ENCODE peak calls at places on chromosome 7, in eight cellular contexts. S is adrenal gland, E is SK-N-SH, Y is psoas muscle, F is bronchial epithelial cell, M is thoracic aorta, V is uterus, X is DND-41. Q is an unnamed sample. For H3K36me3, the result is how much of the 10 kb centered on the place peaks cover.

GRCh38 chr7:5296015-5296621 is 13.4 kb downstream of the SLC29A4 start:
- DNase-seq in S (no peak), E (no peak), Y (no peak), F (no peak), M (no peak), V (no peak), X (no peak), Q (no peak)

GRCh38 chr7:66505531-66506451 is 122.9 kb upstream of the KCTD7 start:
- DNase-seq in S (no peak), E (no peak), Y (no peak), F (no peak), M (no peak), V (no peak), X (no peak), Q (no peak)

GRCh38 chr7:158042156-158042880 is 545.3 kb downstream of the PTPRN2 start:
- DNase-seq in S (no peak), E (no peak), Y (no peak), F (no peak), M (no peak), V (no peak), X (no peak), Q (no peak)

GRCh38 chr7:12067156-12067831 is 143.8 kb upstream of the TMEM106B start:
- DNase-seq in S (peak), E (peak), Y (no peak), F (peak), M (no peak), V (peak), X (peak), Q (peak)

GRCh38 chr7:66859339-66859738 is 61.7 kb upstream of the TMEM248 start:
- DNase-seq in S (no peak), E (no peak), Y (no peak), F (no peak), M (no peak), V (no peak), X (no peak), Q (no peak)

GRCh38 chr7:12827219-12827821 is 139.9 kb downstream of the ARL4A start:
- DNase-seq in S (no peak), E (no peak), Y (no peak), F (peak), M (no peak), V (no peak), X (no peak), Q (no peak)

GRCh38 chr7:110322796-110323195 is 768.1 kb upstream of the LRRN3 start:
- DNase-seq in S (no peak), E (no peak), Y (no peak), F (no peak), M (no peak), V (no peak), X (no peak), Q (no peak)

GRCh38 chr7:20735346-20736065 is 51.2 kb downstream of the SP8 start:
- DNase-seq in S (no peak), E (no peak), Y (no peak), F (no peak), M (no peak), V (no peak), X (no peak), Q (no peak)

GRCh38 chr7:17183630-17184328 is 114.7 kb upstream of the AHR start:
- DNase-seq in S (no peak), E (no peak), Y (no peak), F (no peak), M (no peak), V (no peak), X (no peak), Q (no peak)

GRCh38 chr7:131302876-131303707 is 24.6 kb upstream of the MKLN1 start:
- DNase-seq in S (no peak), E (no peak), Y (no peak), F (peak), M (no peak), V (no peak), X (no peak), Q (no peak)

GRCh38 chr7:140656548-140657515 is 15.9 kb upstream of the ADCK2 start:
- DNase-seq in S (peak), E (no peak), Y (no peak), F (peak), M (no peak), V (peak), X (peak), Q (peak)

GRCh38 chr7:16711730-16712129 is 41.8 kb upstream of the TSPAN13 start:
- DNase-seq in S (no peak), E (no peak), Y (no peak), F (peak), M (no peak), V (no peak), X (no peak), Q (no peak)

GRCh38 chr7:90390926-90391325 is 12.3 kb upstream of the CLDN12 start:
- DNase-seq in S (no peak), E (no peak), Y (no peak), F (no peak), M (no peak), V (no peak), X (no peak), Q (no peak)

GRCh38 chr7:79880312-79880711 is 254.3 kb upstream of the GNAI1 start:
- DNase-seq in S (no peak), E (no peak), Y (no peak), F (no peak), M (no peak), V (no peak), X (no peak), Q (no peak)

GRCh38 chr7:47518827-47519226 is 63.1 kb downstream of the TNS3 start:
- DNase-seq in S (peak), E (no peak), Y (no peak), F (peak), M (no peak), V (no peak), X (no peak), Q (no peak)

GRCh38 chr7:44486693-44487092 is 3.8 kb downstream of the NUDCD3 start:
- DNase-seq in S (peak), E (no peak), Y (no peak), F (peak), M (no peak), V (no peak), X (no peak), Q (no peak)

GRCh38 chr7:4613855-4614548 is 68.1 kb upstream of the FOXK1 start:
- DNase-seq in S (no peak), E (peak), Y (peak), F (peak), M (no peak), V (peak), X (no peak), Q (no peak)

GRCh38 chr7:96328016-96328415 is 6.1 kb upstream of the SLC25A13 start:
- DNase-seq in S (no peak), E (no peak), Y (no peak), F (peak), M (no peak), V (no peak), X (no peak), Q (no peak)

GRCh38 chr7:28729685-28730084 is 228.4 kb downstream of the TRIL start:
- DNase-seq in S (no peak), E (no peak), Y (no peak), F (peak), M (no peak), V (no peak), X (no peak), Q (no peak)

GRCh38 chr7:32191296-32191695 is 121.1 kb upstream of the PDE1C start:
- DNase-seq in S (no peak), E (no peak), Y (no peak), F (no peak), M (no peak), V (no peak), X (no peak), Q (no peak)

GRCh38 chr7:144454-144826 is 47.9 kb upstream of the FAM20C start:
- DNase-seq in S (no peak), E (no peak), Y (no peak), F (no peak), M (no peak), V (peak), X (no peak), Q (no peak)

GRCh38 chr7:70738080-70738479 is 393.9 kb upstream of the GALNT17 start:
- DNase-seq in S (no peak), E (no peak), Y (no peak), F (peak), M (no peak), V (no peak), X (no peak), Q (no peak)

GRCh38 chr7:148277042-148277660 is 313.4 kb upstream of the C7orf33 start:
- DNase-seq in S (peak), E (no peak), Y (no peak), F (no peak), M (no peak), V (no peak), X (no peak), Q (no peak)

GRCh38 chr7:101170617-101171441 is 5.5 kb upstream of the VGF start:
- DNase-seq in S (no peak), E (no peak), Y (no peak), F (no peak), M (no peak), V (no peak), X (peak), Q (no peak)

GRCh38 chr7:91313113-91313512 is 48.9 kb downstream of the FZD1 start:
- DNase-seq in S (no peak), E (peak), Y (no peak), F (no peak), M (no peak), V (no peak), X (no peak), Q (no peak)

GRCh38 chr7:105350906-105351305 is 37.8 kb downstream of the SRPK2 start:
- DNase-seq in S (no peak), E (no peak), Y (no peak), F (no peak), M (no peak), V (no peak), X (no peak), Q (no peak)

GRCh38 chr7:93245525-93246432 is 13.6 kb downstream of the VPS50 start:
- DNase-seq in S (no peak), E (peak), Y (no peak), F (peak), M (no peak), V (no peak), X (no peak), Q (peak)

GRCh38 chr7:112422842-112423496 is 27.3 kb upstream of the IFRD1 start:
- DNase-seq in S (peak), E (no peak), Y (peak), F (peak), M (peak), V (peak), X (peak), Q (no peak)

GRCh38 chr7:110017405-110017804 is 1073.5 kb upstream of the LRRN3 start:
- DNase-seq in S (no peak), E (no peak), Y (no peak), F (no peak), M (no peak), V (no peak), X (no peak), Q (no peak)

GRCh38 chr7:41118490-41118889 is 584.4 kb downstream of the INHBA start:
- DNase-seq in S (no peak), E (no peak), Y (no peak), F (no peak), M (no peak), V (no peak), X (no peak), Q (no peak)

GRCh38 chr7:152162287-152162686 is 136.8 kb downstream of the GALNT11 start:
- DNase-seq in S (no peak), E (no peak), Y (no peak), F (no peak), M (no peak), V (no peak), X (no peak), Q (no peak)

GRCh38 chr7:35839860-35840854 is 39.3 kb downstream of the SEPTIN7 start:
- DNase-seq in S (no peak), E (no peak), Y (no peak), F (peak), M (no peak), V (no peak), X (no peak), Q (no peak)

GRCh38 chr7:38160003-38160571 is 18.0 kb upstream of the STARD3NL start:
- DNase-seq in S (no peak), E (no peak), Y (no peak), F (no peak), M (no peak), V (no peak), X (no peak), Q (no peak)
- H3K4me3 ChIP-seq in S (no peak), E (no peak), Y (no peak), F (no peak), M (no peak), V (no peak), X (no peak), Q (no peak)

DNA sequence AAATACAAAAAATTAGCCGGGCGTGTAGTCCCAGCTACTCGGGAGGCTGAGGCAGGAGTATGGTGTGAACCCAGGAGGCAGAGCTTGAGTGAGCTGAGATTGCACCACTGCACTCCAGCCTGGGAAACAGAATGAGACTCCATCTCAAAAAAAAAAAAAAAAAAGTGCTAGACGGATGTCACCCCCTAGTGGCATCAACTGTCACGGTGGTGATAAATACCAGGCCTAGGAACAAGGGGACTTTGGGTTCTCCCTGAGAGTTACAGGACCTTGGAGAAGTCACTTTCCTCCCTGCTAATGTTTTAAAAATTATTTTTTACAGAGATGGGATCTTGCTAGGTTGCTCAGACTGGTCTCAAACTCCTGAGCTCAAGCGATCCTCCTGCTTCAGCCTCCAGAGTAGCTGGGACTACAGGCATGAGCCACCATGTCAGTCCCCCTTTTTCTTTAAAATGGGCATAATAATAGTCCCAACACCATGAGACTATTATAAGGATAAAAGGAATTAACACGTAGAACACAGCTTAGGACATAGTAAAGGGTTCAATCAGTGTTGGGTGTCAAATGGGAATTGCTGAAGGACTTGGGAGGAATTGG is 2.6 kb upstream of the TMEM130 start:
- DNase-seq in S (peak), E (peak), Y (no peak), F (no peak), M (no peak), V (no peak), X (peak), Q (no peak)
- TF ChIP-seq CTCF in S (peak), E (peak), Y (peak), F (peak), M (no peak), V (no peak), X (peak), Q (peak)

DNA sequence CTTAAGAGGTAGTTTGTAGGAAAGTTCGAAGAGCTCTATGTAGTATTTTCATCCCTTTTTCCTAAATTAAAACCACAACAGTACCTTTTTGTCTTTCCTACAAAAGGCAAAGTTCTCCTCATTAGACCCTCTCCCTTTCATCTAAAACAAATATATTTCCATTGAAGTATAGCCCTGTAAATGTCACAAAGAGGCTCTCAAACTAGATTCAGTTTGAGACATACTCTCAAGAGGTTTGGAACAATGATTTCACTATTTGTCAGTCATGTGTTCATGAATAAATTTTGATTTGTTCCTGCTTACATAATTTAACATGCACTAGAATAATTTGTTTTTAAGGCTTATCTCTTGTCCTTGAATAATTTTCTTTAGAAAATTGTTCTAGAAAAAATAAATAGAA is 12.2 kb downstream of the TAS2R16 start:
- DNase-seq in S (no peak), E (no peak), Y (no peak), F (no peak), M (no peak), V (no peak), X (no peak), Q (no peak)
- H3K36me3 ChIP-seq in S (under half), E (under half), Y (under half), F (under half), M (under half), V (under half), X (under half), Q (under half)

GRCh38 chr7:36945612-36946400 is 221.5 kb upstream of the AOAH start:
- DNase-seq in S (no peak), E (peak), Y (no peak), F (no peak), M (no peak), V (no peak), X (no peak), Q (no peak)
- H3K4me3 ChIP-seq in S (no peak), E (no peak), Y (no peak), F (no peak), M (no peak), V (no peak), X (no peak), Q (no peak)

GRCh38 chr7:77687100-77687746 is 9.0 kb upstream of the RSBN1L start:
- DNase-seq in S (no peak), E (no peak), Y (no peak), F (peak), M (no peak), V (no peak), X (no peak), Q (no peak)

GRCh38 chr7:77685219-77685618 is 11.0 kb upstream of the RSBN1L start:
- DNase-seq in S (no peak), E (no peak), Y (no peak), F (peak), M (no peak), V (no peak), X (no peak), Q (no peak)

GRCh38 chr7:77680266-77680665 is 16.0 kb upstream of the RSBN1L start:
- DNase-seq in S (no peak), E (no peak), Y (no peak), F (no peak), M (no peak), V (no peak), X (no peak), Q (no peak)

GRCh38 chr7:77687747-77688144 is 8.5 kb upstream of the RSBN1L start:
- DNase-seq in S (no peak), E (no peak), Y (no peak), F (no peak), M (no peak), V (no peak), X (no peak), Q (peak)

GRCh38 chr7:77684030-77684429 is 12.2 kb upstream of the RSBN1L start:
- DNase-seq in S (no peak), E (no peak), Y (peak), F (peak), M (peak), V (no peak), X (no peak), Q (no peak)
- TF ChIP-seq CTCF in S (no peak), E (no peak), Y (no peak), F (no peak), M (no peak), V (no peak), X (no peak), Q (no peak)

GRCh38 chr7:30069096-30069867 is 41.1 kb downstream of the PLEKHA8 start:
- DNase-seq in S (no peak), E (no peak), Y (no peak), F (no peak), M (no peak), V (no peak), X (no peak), Q (no peak)
- H3K36me3 ChIP-seq in S (under half), E (under half), Y (under half), F (under half), M (under half), V (under half), X (under half), Q (under half)

DNA sequence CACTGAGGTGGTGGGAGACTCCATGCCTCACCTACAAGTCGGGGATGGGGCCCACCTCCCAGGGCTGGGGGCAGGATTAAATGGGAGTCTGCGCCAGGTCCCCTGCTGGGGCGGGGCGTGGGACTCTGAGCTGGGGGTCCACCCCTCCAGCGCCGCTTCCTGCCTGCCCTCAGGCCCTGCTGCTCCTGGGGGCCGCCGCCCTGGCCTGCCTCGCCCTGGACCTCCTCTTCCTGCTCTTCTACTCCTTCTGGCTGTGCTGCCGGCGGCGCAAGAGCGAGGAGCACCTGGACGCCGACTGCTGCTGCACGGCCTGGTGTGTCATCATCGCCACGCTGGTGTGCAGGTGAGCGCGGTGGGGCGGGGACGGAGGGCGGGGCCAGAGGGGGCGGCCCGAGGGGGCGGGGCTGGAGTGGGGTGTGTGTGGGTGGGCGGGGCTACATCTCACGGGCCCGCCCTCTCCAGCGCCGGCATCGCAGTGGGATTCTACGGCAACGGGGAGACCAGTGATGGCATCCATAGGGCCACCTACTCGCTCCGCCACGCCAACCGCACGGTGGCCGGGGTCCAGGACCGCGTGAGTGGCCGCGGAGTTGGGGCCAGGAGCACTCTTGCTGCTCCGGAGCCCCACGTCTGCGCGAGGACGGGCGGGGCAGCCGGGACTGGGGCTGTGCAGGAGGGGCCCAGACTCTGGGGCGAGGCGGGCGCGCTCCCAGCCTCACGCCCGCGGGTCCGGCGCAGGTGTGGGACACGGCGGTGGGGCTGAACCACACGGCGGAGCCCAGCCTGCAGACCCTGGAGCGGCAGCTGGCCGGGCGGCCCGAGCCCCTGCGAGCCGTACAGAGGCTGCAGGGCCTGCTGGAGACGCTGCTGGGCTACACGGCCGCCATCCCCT is 15.1 kb downstream of the TTYH3 start:
- DNase-seq in S (no peak), E (peak), Y (no peak), F (no peak), M (no peak), V (no peak), X (no peak), Q (no peak)
- H3K4me3 ChIP-seq in S (no peak), E (no peak), Y (no peak), F (no peak), M (no peak), V (no peak), X (no peak), Q (no peak)

GRCh38 chr7:102236592-102237287 is 49.9 kb upstream of the SH2B2 start:
- DNase-seq in S (peak), E (peak), Y (peak), F (peak), M (no peak), V (peak), X (peak), Q (peak)
- TF ChIP-seq CTCF in S (peak), E (peak), Y (peak), F (peak), M (peak), V (peak), X (peak), Q (peak)

GRCh38 chr7:7805511-7806153 is 87.2 kb upstream of the RPA3 start:
- DNase-seq in S (no peak), E (no peak), Y (no peak), F (no peak), M (no peak), V (no peak), X (no peak), Q (no peak)

GRCh38 chr7:7798510-7798909 is 80.1 kb upstream of the RPA3 start:
- DNase-seq in S (no peak), E (peak), Y (no peak), F (no peak), M (no peak), V (no peak), X (peak), Q (no peak)

GRCh38 chr7:7799138-7799537 is 80.7 kb upstream of the RPA3 start:
- DNase-seq in S (no peak), E (peak), Y (no peak), F (peak), M (no peak), V (no peak), X (no peak), Q (no peak)

GRCh38 chr7:7803597-7804229 is 85.3 kb upstream of the RPA3 start:
- DNase-seq in S (no peak), E (no peak), Y (no peak), F (no peak), M (no peak), V (no peak), X (no peak), Q (no peak)

GRCh38 chr7:7802531-7802930 is 84.1 kb upstream of the RPA3 start:
- DNase-seq in S (no peak), E (no peak), Y (no peak), F (no peak), M (no peak), V (no peak), X (no peak), Q (no peak)
- H3K36me3 ChIP-seq in S (under half), E (under half), Y (under half), F (under half), M (under half), V (under half), X (under half), Q (under half)

Q was measured in GM06990.